ENCODE peak calls at places on chromosomes 16 and 17, in ten cellular contexts. E is vagina, T is stomach, Z is sigmoid colon, Y is spleen, H is HCT116, L is breast epithelium, G is upper lobe of left lung, Q is Panc1, M is GM12878. I is an unnamed sample. For H3K9me3, the result is how much of the 10 kb centered on the place peaks cover.

GRCh38 chr16:67268136-67268579 is 11.2 kb upstream of the PLEKHG4 start:
- DNase-seq in E (no peak), T (peak), Z (peak), Y (peak), H (peak), L (no peak), G (peak), Q (no peak), M (no peak), I (no peak)

GRCh38 chr17:45906237-45906636 is 11.9 kb downstream of the MAPT start:
- DNase-seq in E (no peak), T (no peak), Z (no peak), Y (no peak), H (no peak), L (no peak), G (no peak), Q (no peak), M (no peak), I (no peak)

GRCh38 chr16:79844603-79845002 is 244.1 kb upstream of the MAF start:
- DNase-seq in E (no peak), T (no peak), Z (no peak), Y (no peak), H (no peak), L (no peak), G (no peak), Q (no peak), M (no peak), I (no peak)

GRCh38 chr16:87864331-87864989 is 4.8 kb downstream of the SLC7A5 start:
- DNase-seq in E (no peak), T (no peak), Z (no peak), Y (no peak), H (no peak), L (no peak), G (no peak), Q (no peak), M (no peak), I (no peak)

GRCh38 chr16:73697336-73697735 is 599.3 kb upstream of the PSMD7 start:
- DNase-seq in E (no peak), T (no peak), Z (no peak), Y (no peak), H (no peak), L (no peak), G (no peak), Q (no peak), M (no peak), I (no peak)

GRCh38 chr16:68074850-68075249 is 10.3 kb upstream of the NFATC3 start:
- DNase-seq in E (no peak), T (peak), Z (no peak), Y (peak), H (no peak), L (no peak), G (peak), Q (no peak), M (peak), I (no peak)

GRCh38 chr17:78779848-78780247 is 2.2 kb downstream of the CYTH1 start:
- DNase-seq in E (no peak), T (no peak), Z (peak), Y (peak), H (no peak), L (no peak), G (peak), Q (no peak), M (no peak), I (no peak)

GRCh38 chr16:19707699-19708497 is 10.1 kb downstream of the KNOP1 start:
- DNase-seq in E (no peak), T (no peak), Z (peak), Y (no peak), H (no peak), L (no peak), G (no peak), Q (no peak), M (no peak), I (no peak)

GRCh38 chr16:82660078-82660645 is 33.4 kb downstream of the CDH13 start:
- DNase-seq in E (no peak), T (no peak), Z (no peak), Y (no peak), H (no peak), L (no peak), G (no peak), Q (no peak), M (no peak), I (peak)

GRCh38 chr16:89363621-89364393 is 126.6 kb downstream of the ANKRD11 start:
- DNase-seq in E (no peak), T (peak), Z (no peak), Y (no peak), H (peak), L (peak), G (peak), Q (no peak), M (no peak), I (no peak)

GRCh38 chr17:45283711-45284110 is 21.8 kb upstream of the SPATA32 start:
- DNase-seq in E (no peak), T (no peak), Z (no peak), Y (no peak), H (no peak), L (no peak), G (no peak), Q (no peak), M (no peak), I (no peak)

GRCh38 chr16:77780378-77780837 is 8.0 kb upstream of the VAT1L start:
- DNase-seq in E (no peak), T (no peak), Z (no peak), Y (no peak), H (peak), L (no peak), G (no peak), Q (peak), M (no peak), I (no peak)

GRCh38 chr17:7024402-7024785 is 1.5 kb downstream of the BCL6B start:
- DNase-seq in E (no peak), T (no peak), Z (no peak), Y (no peak), H (no peak), L (no peak), G (no peak), Q (no peak), M (no peak), I (no peak)

GRCh38 chr17:41812176-41813038 is at the start of gene FKBP10:
- DNase-seq in E (no peak), T (peak), Z (peak), Y (no peak), H (peak), L (peak), G (peak), Q (peak), M (no peak), I (no peak)

GRCh38 chr16:72999541-73000019 is 48.3 kb downstream of the ZFHX3 start:
- DNase-seq in E (no peak), T (no peak), Z (no peak), Y (no peak), H (no peak), L (no peak), G (no peak), Q (no peak), M (no peak), I (no peak)

GRCh38 chr17:79997004-79997673 is 38.5 kb downstream of the TBC1D16 start:
- DNase-seq in E (no peak), T (no peak), Z (no peak), Y (peak), H (no peak), L (no peak), G (peak), Q (no peak), M (peak), I (peak)

GRCh38 chr17:65418622-65419021 is 142.8 kb downstream of the AXIN2 start:
- DNase-seq in E (no peak), T (no peak), Z (no peak), Y (no peak), H (no peak), L (no peak), G (no peak), Q (no peak), M (no peak), I (no peak)

GRCh38 chr16:87363771-87364476 is 19.7 kb downstream of the FBXO31 start:
- DNase-seq in E (no peak), T (peak), Z (peak), Y (no peak), H (no peak), L (no peak), G (no peak), Q (no peak), M (no peak), I (no peak)

GRCh38 chr16:7443966-7444365 is 111.3 kb downstream of the RBFOX1 start:
- DNase-seq in E (no peak), T (no peak), Z (no peak), Y (no peak), H (no peak), L (no peak), G (no peak), Q (no peak), M (no peak), I (no peak)

GRCh38 chr17:39705786-39706348 is 6.0 kb downstream of the ERBB2 start:
- DNase-seq in E (no peak), T (peak), Z (no peak), Y (no peak), H (peak), L (peak), G (peak), Q (no peak), M (no peak), I (no peak)

GRCh38 chr16:180921-181667 is 835 bp downstream of the HBQ1 start:
- DNase-seq in E (no peak), T (peak), Z (peak), Y (peak), H (peak), L (no peak), G (peak), Q (no peak), M (peak), I (no peak)

GRCh38 chr16:11675561-11676511 is 7.6 kb downstream of the SNN start:
- DNase-seq in E (no peak), T (peak), Z (peak), Y (no peak), H (peak), L (peak), G (no peak), Q (no peak), M (no peak), I (no peak)

GRCh38 chr17:45261577-45262515 is at the start of gene SPATA32:
- DNase-seq in E (no peak), T (peak), Z (peak), Y (peak), H (no peak), L (no peak), G (peak), Q (no peak), M (no peak), I (no peak)

GRCh38 chr17:82371333-82372062 is at the start of gene UTS2R:
- DNase-seq in E (no peak), T (no peak), Z (no peak), Y (no peak), H (no peak), L (no peak), G (no peak), Q (no peak), M (no peak), I (no peak)

GRCh38 chr17:50513501-50513900 is 5.3 kb downstream of the MYCBPAP start:
- DNase-seq in E (no peak), T (no peak), Z (no peak), Y (no peak), H (no peak), L (no peak), G (no peak), Q (no peak), M (no peak), I (no peak)

GRCh38 chr16:48332978-48333377 is 52.2 kb downstream of the SIAH1 start:
- DNase-seq in E (no peak), T (no peak), Z (no peak), Y (no peak), H (no peak), L (no peak), G (no peak), Q (no peak), M (no peak), I (no peak)

GRCh38 chr16:88657371-88657770 is 5.5 kb downstream of the MVD start:
- DNase-seq in E (no peak), T (no peak), Z (no peak), Y (no peak), H (no peak), L (no peak), G (no peak), Q (no peak), M (no peak), I (no peak)

GRCh38 chr17:42310281-42311156 is 22.2 kb downstream of the STAT5A start:
- DNase-seq in E (no peak), T (no peak), Z (no peak), Y (no peak), H (no peak), L (no peak), G (no peak), Q (no peak), M (no peak), I (no peak)

GRCh38 chr16:24286713-24287405 is 30.7 kb downstream of the CACNG3 start:
- DNase-seq in E (no peak), T (no peak), Z (no peak), Y (no peak), H (no peak), L (no peak), G (no peak), Q (no peak), M (no peak), I (no peak)

GRCh38 chr17:64133546-64134215 is 3.7 kb upstream of the ERN1 start:
- DNase-seq in E (peak), T (no peak), Z (no peak), Y (no peak), H (peak), L (no peak), G (peak), Q (peak), M (no peak), I (no peak)

GRCh38 chr17:5714993-5715392 is 130.7 kb upstream of the NLRP1 start:
- DNase-seq in E (peak), T (no peak), Z (no peak), Y (no peak), H (no peak), L (no peak), G (no peak), Q (no peak), M (no peak), I (no peak)

GRCh38 chr16:79195948-79196347 is 404.6 kb downstream of the MAF start:
- DNase-seq in E (no peak), T (no peak), Z (no peak), Y (no peak), H (no peak), L (no peak), G (no peak), Q (no peak), M (no peak), I (no peak)

GRCh38 chr17:1941241-1942065 is 83.7 kb downstream of the RTN4RL1 start:
- DNase-seq in E (no peak), T (no peak), Z (no peak), Y (no peak), H (no peak), L (no peak), G (no peak), Q (no peak), M (no peak), I (no peak)

GRCh38 chr16:57277586-57277985 is 6.9 kb downstream of the PLLP start:
- DNase-seq in E (no peak), T (no peak), Z (peak), Y (no peak), H (peak), L (no peak), G (peak), Q (peak), M (no peak), I (no peak)

GRCh38 chr16:21276090-21276489 is 2.0 kb downstream of the CRYM start:
- DNase-seq in E (no peak), T (no peak), Z (no peak), Y (no peak), H (no peak), L (no peak), G (no peak), Q (no peak), M (no peak), I (no peak)

GRCh38 chr16:21277045-21277926 is 804 bp downstream of the CRYM start:
- DNase-seq in E (no peak), T (no peak), Z (no peak), Y (no peak), H (no peak), L (no peak), G (no peak), Q (no peak), M (no peak), I (no peak)

GRCh38 chr16:21277927-21278706 is at the start of gene CRYM:
- DNase-seq in E (no peak), T (peak), Z (peak), Y (peak), H (no peak), L (peak), G (peak), Q (no peak), M (no peak), I (no peak)

GRCh38 chr16:21274172-21274726 is 3.8 kb downstream of the CRYM start:
- DNase-seq in E (no peak), T (no peak), Z (no peak), Y (no peak), H (no peak), L (no peak), G (no peak), Q (no peak), M (no peak), I (no peak)

GRCh38 chr16:21275529-21275928 is 2.6 kb downstream of the CRYM start:
- DNase-seq in E (no peak), T (no peak), Z (no peak), Y (no peak), H (no peak), L (no peak), G (no peak), Q (no peak), M (no peak), I (no peak)
- TF ChIP-seq POLR2AphosphoS5 in E (no peak), T (no peak), Z (no peak), Y (no peak), H (no peak), L (no peak), G (no peak), Q (no peak), M (no peak), I (no peak)

GRCh38 chr17:22441776-22442175 is 749.5 kb downstream of the KCNJ18 start:
- DNase-seq in E (no peak), T (no peak), Z (no peak), Y (no peak), H (no peak), L (no peak), G (no peak), Q (no peak), M (no peak), I (no peak)
- H3K9me3 ChIP-seq in E (under half), T (under half), Z (under half), Y (under half), H (under half), L (under half), G (under half), Q (under half), M (under half), I (under half)

GRCh38 chr16:23148166-23148512 is 1.1 kb downstream of the USP31 start:
- DNase-seq in E (no peak), T (no peak), Z (no peak), Y (no peak), H (no peak), L (no peak), G (no peak), Q (no peak), M (no peak), I (no peak)

GRCh38 chr16:23149993-23150364 is 727 bp upstream of the USP31 start:
- DNase-seq in E (no peak), T (no peak), Z (no peak), Y (no peak), H (no peak), L (no peak), G (no peak), Q (no peak), M (no peak), I (no peak)

GRCh38 chr16:23149267-23149992 is at the start of gene USP31:
- DNase-seq in E (peak), T (peak), Z (peak), Y (peak), H (peak), L (peak), G (peak), Q (peak), M (peak), I (peak)

GRCh38 chr16:23147666-23148065 is 1.6 kb downstream of the USP31 start:
- DNase-seq in E (no peak), T (no peak), Z (no peak), Y (no peak), H (no peak), L (no peak), G (no peak), Q (no peak), M (no peak), I (no peak)

GRCh38 chr16:23148513-23149266 is 562 bp downstream of the USP31 start:
- DNase-seq in E (no peak), T (peak), Z (peak), Y (peak), H (no peak), L (peak), G (peak), Q (no peak), M (no peak), I (no peak)
- TF ChIP-seq POLR2AphosphoS5 in E (no peak), T (peak), Z (no peak), Y (peak), H (peak), L (peak), G (no peak), Q (peak), M (no peak), I (no peak)

GRCh38 chr17:22303096-22303495 is 610.8 kb downstream of the KCNJ18 start:
- DNase-seq in E (no peak), T (no peak), Z (no peak), Y (no peak), H (no peak), L (no peak), G (no peak), Q (no peak), M (no peak), I (no peak)

GRCh38 chr17:22301353-22301745 is 609.0 kb downstream of the KCNJ18 start:
- DNase-seq in E (no peak), T (no peak), Z (no peak), Y (no peak), H (no peak), L (no peak), G (no peak), Q (no peak), M (no peak), I (no peak)

GRCh38 chr17:22303865-22304264 is 611.5 kb downstream of the KCNJ18 start:
- DNase-seq in E (no peak), T (no peak), Z (no peak), Y (no peak), H (no peak), L (no peak), G (no peak), Q (no peak), M (no peak), I (no peak)

GRCh38 chr17:22305356-22306071 is 613.2 kb downstream of the KCNJ18 start:
- DNase-seq in E (no peak), T (no peak), Z (no peak), Y (no peak), H (no peak), L (no peak), G (no peak), Q (no peak), M (no peak), I (no peak)

GRCh38 chr17:22304667-22305303 is 612.5 kb downstream of the KCNJ18 start:
- DNase-seq in E (no peak), T (no peak), Z (no peak), Y (no peak), H (no peak), L (no peak), G (no peak), Q (no peak), M (no peak), I (no peak)
- H3K9me3 ChIP-seq in E (under half), T (under half), Z (under half), Y (half or more), H (under half), L (under half), G (under half), Q (under half), M (under half), I (under half)

I was measured in SK-N-MC.